ENCODE peak calls at places on chromosomes 11 and 22, in four cellular contexts. Y is tibial nerve, O is NB4, A is transverse colon. G is an unnamed sample.

GRCh38 chr22:37469416-37470086 is 16.6 kb downstream of the MFNG start:
- DNase-seq in O (no peak), Y (no peak), A (no peak), G (no peak)

GRCh38 chr11:90341986-90342385 is 119.1 kb upstream of the CHORDC1 start:
- DNase-seq in Y (no peak), O (no peak), A (no peak), G (no peak)

GRCh38 chr11:34996958-34997357 is 80.5 kb downstream of the PDHX start:
- DNase-seq in O (no peak), Y (no peak), A (no peak), G (no peak)

GRCh38 chr22:29914991-29915390 is 32.0 kb downstream of the MTMR3 start:
- DNase-seq in O (no peak), A (no peak), Y (no peak), G (no peak)

GRCh38 chr22:19958083-19959042 is 16.7 kb upstream of the TXNRD2 start:
- DNase-seq in A (no peak), O (no peak), Y (peak; percentile 33), G (no peak)

GRCh38 chr22:20234760-20235452 is 33.2 kb downstream of the RTN4R start:
- DNase-seq in O (no peak), A (no peak), Y (no peak), G (no peak)

GRCh38 chr11:68584097-68584496 is 100.2 kb upstream of the GAL start:
- DNase-seq in Y (peak; percentile 21), O (peak; percentile 75), A (peak; percentile 40), G (peak; percentile 68)

GRCh38 chr11:9459573-9460321 is 1.1 kb upstream of the ZNF143 start:
- DNase-seq in A (peak; percentile 27), O (peak; percentile 69), Y (peak; percentile 35), G (peak; percentile 12)

GRCh38 chr11:4092031-4092430 is 2.6 kb upstream of the RRM1 start:
- DNase-seq in O (peak; percentile 32), Y (no peak), A (no peak), G (no peak)

GRCh38 chr22:49100764-49101163 is 726.9 kb downstream of the BRD1 start:
- DNase-seq in O (no peak), A (no peak), Y (no peak), G (no peak)

GRCh38 chr11:134032501-134033091 is 36.3 kb upstream of the JAM3 start:
- DNase-seq in O (peak; percentile 36), A (no peak), Y (no peak), G (no peak)

GRCh38 chr11:100562102-100562501 is 125.0 kb upstream of the ARHGAP42 start:
- DNase-seq in Y (no peak), A (no peak), O (no peak), G (peak; percentile 19)

GRCh38 chr11:43920598-43921419 is 21.6 kb upstream of the C11orf96 start:
- DNase-seq in A (peak; percentile 46), Y (peak; percentile 94), O (peak; percentile 74), G (peak; percentile 22)

GRCh38 chr11:119578466-119579220 is 150.4 kb downstream of the NECTIN1 start:
- DNase-seq in O (no peak), A (no peak), Y (no peak), G (peak; percentile 79)

GRCh38 chr11:59778122-59778521 is 22.9 kb downstream of the STX3 start:
- DNase-seq in A (peak; percentile 73), O (no peak), Y (no peak), G (peak; percentile 52)

GRCh38 chr22:33455036-33455435 is 396.9 kb upstream of the SYN3 start:
- DNase-seq in Y (no peak), O (no peak), A (no peak), G (no peak)

GRCh38 chr11:121451178-121451981 is 734 bp upstream of the SORL1 start:
- DNase-seq in A (peak; percentile 90), Y (no peak), O (peak; percentile 36), G (peak; percentile 24)

GRCh38 chr11:39174228-39174627 is 2285.2 kb downstream of the LRRC4C start:
- DNase-seq in A (no peak), O (no peak), Y (no peak), G (no peak)

GRCh38 chr11:39174965-39175364 is 2284.5 kb downstream of the LRRC4C start:
- DNase-seq in Y (no peak), A (no peak), O (no peak), G (no peak)

GRCh38 chr11:39177678-39178077 is 2281.8 kb downstream of the LRRC4C start:
- DNase-seq in Y (no peak), A (no peak), O (no peak), G (no peak)
- TF ChIP-seq POLR2A in Y (no peak), A (no peak), O (no peak), G (no peak)

DNA sequence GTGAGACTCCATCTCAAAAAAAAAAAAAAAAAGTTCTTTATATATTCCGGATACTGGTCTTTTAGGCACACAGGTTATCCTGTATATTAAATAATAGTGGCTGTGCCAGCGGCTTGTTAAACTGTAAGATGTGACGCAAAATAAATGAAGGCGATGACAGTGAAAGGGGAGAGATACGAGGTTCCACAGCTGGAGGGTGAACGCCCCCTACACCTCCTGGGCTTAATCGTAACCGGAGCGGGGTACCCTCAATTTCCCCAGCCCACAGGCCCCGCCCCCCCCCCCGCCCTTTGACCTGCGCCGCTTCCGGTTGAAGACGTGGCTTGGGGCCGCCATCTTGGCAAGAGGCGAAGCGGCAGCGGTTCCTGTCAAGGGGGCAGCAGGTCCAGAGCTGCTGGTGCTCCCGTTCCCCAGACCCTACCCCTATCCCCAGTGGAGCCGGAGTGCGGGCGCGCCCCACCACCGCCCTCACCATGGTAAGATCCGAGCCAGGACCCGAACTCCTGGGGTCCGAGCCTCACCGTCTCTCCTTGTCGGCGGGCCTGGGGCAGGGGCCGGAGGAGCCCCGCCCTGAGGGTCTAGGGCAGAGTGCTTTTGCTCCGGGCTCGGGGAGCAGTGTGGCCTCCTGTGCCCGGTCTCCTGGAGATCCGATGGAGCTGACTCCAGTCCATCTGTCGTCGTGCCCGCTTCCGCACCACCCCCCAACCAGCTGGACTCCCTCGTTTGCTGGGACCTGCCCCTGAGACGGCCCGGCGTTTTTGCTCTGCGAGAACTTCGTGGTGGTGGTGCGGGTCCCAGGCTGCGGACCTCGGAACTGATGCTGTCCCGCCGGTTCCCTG is at the start of gene ARCN1:
- DNase-seq in Y (peak; percentile 67), O (peak; percentile 89), A (peak; percentile 82), G (peak; percentile 80)
- TF ChIP-seq POLR2A in Y (peak; percentile 66), O (peak; percentile 92), A (peak; percentile 53), G (peak; percentile 72)

GRCh38 chr11:73781303-73781702 is 6.4 kb upstream of the MRPL48 start:
- DNase-seq in O (no peak), A (no peak), Y (no peak), G (no peak)

GRCh38 chr11:73784080-73784634 is 3.5 kb upstream of the MRPL48 start:
- DNase-seq in Y (no peak), O (no peak), A (no peak), G (no peak)

GRCh38 chr11:73784734-73785133 is 2.9 kb upstream of the MRPL48 start:
- DNase-seq in O (no peak), A (no peak), Y (no peak), G (no peak)

GRCh38 chr11:73783483-73784020 is 4.1 kb upstream of the MRPL48 start:
- DNase-seq in A (no peak), Y (no peak), O (no peak), G (no peak)

DNA sequence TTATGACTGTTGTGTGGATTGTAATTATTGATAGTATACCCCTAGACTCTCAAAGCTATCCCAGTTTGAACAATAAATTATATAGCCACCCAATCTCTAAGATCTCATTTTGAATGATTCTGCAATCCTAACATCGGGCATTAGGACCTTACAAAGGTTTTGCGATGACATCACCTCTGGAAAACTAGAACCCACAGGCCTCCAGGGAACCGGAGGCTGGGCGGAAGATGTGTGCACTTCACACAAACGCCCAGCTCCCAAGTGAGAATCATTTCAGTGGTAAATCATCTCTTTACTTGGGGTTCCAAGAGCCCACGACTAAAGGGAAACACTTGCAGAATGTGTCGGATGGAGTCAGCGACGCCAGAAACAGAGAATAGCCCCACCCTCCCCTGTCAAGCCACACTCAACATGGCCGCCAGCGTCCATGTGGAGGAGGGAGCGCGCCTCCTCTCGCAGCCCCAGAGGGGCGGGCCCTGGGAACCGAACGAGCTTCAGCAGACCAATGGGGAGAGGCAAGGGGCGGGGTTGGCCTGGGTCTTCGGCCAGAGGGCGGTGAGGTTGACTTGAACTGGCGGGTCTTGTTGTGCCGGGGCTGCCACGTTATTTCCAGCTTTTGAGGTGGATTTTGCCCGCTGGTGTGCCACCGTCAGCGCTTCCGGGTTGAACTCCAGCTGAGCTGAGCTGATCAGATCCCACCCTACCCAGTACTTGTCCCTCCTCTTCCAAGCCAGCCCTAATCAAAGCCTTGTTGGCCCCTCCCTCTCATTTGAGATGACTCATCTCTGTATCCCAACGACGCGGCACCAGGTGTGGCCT is 8.4 kb upstream of the MRPL48 start:
- DNase-seq in A (peak; percentile 98), Y (peak; percentile 95), O (peak; percentile 100), G (peak; percentile 99)
- TF ChIP-seq POLR2A in A (peak; percentile 65), Y (peak; percentile 61), O (peak; percentile 70), G (peak; percentile 76)

GRCh38 chr11:47379317-47379716 is 970 bp upstream of the SPI1 start:
- DNase-seq in Y (no peak), A (no peak), O (no peak), G (no peak)

GRCh38 chr11:47377571-47378010 is 756 bp downstream of the SPI1 start:
- DNase-seq in O (peak; percentile 59), A (no peak), Y (no peak), G (no peak)

GRCh38 chr11:47376543-47377371 is 1.6 kb downstream of the SPI1 start:
- DNase-seq in Y (peak; percentile 40), O (peak; percentile 87), A (peak; percentile 39), G (no peak)

GRCh38 chr11:47378836-47379170 is 456 bp upstream of the SPI1 start:
- DNase-seq in Y (no peak), A (no peak), O (no peak), G (no peak)

DNA sequence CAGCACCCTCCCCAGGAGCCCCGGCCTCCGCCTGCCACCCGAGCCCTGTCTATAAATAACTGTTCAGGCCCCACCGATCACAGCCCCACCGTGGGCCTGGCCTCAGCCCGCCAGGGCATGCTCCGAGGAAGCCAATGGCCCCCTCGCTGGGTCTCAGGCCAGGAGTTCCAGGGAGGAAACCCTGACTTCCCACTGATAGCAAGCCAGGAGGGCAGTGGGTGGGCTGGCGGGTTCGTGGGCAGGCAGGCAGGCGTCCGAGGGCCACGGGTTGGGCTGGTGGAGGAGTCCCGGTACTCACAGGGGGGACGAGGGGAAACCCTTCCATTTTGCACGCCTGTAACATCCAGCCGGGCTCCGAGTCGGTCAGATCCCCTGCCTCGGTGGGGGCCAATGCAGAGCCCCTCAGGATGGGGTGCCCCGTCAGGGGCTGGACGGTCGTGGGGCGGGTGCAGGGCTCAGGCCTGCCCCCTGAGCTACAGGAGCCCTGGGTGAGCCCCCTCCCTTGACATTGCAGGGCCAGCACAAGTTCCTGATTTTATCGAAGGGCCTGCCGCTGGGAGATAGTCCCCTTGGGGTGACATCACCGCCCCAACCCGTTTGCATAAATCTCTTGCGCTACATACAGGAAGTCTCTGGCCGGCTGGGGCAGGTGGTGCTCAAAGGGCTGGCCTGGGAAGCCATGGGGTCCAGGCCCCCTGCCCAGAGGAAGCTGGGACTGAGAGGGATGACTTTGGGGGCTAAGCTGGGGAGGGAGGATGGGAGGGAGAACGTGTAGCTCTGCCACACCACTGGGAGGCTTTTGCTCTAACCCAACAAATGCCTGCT is at the start of gene SPI1:
- DNase-seq in Y (peak; percentile 39), A (peak; percentile 73), O (peak; percentile 97), G (peak; percentile 27)
- TF ChIP-seq POLR2A in Y (peak; percentile 36), A (peak; percentile 37), O (peak; percentile 51), G (no peak)

GRCh38 chr11:67431346-67432249 is 3.3 kb downstream of the RPS6KB2 start:
- DNase-seq in A (no peak), Y (no peak), O (no peak), G (no peak)
- TF ChIP-seq POLR2A in A (no peak), Y (no peak), O (no peak), G (no peak)